ENCODE peak calls at places on chromosomes 7 and 10, in ten cellular contexts. J is tibial nerve, L is lung, A is WTC11, T is ovary, E is heart left ventricle, C is HFF-Myc, O is MCF 10A, Y is neural crest cell, B is CD14-positive monocyte. U is an unnamed sample.

GRCh38 chr7:105030447-105030846 is 16.4 kb downstream of the KMT2E start:
- DNase-seq in L (no peak), A (no peak), T (no peak), C (no peak), J (no peak), B (no peak), O (no peak), E (no peak), Y (no peak), U (no peak)

GRCh38 chr7:34760271-34760670 is 102.3 kb downstream of the NPSR1 start:
- DNase-seq in Y (no peak), B (no peak), A (no peak), J (no peak), L (no peak), T (no peak), E (no peak), C (no peak), O (no peak), U (no peak)

GRCh38 chr10:117860823-117861222 is 185.9 kb downstream of the RAB11FIP2 start:
- DNase-seq in O (peak), J (no peak), E (no peak), T (no peak), C (peak), A (no peak), L (no peak), B (no peak), Y (no peak), U (no peak)

GRCh38 chr7:21028186-21028989 is 241.7 kb upstream of the SP8 start:
- DNase-seq in E (no peak), C (no peak), L (no peak), J (no peak), Y (peak), A (peak), T (no peak), O (peak), B (no peak), U (peak)

GRCh38 chr10:73407495-73407894 is 6.4 kb downstream of the ANXA7 start:
- DNase-seq in A (no peak), Y (no peak), J (no peak), L (no peak), E (no peak), B (no peak), T (no peak), C (no peak), O (no peak), U (no peak)

GRCh38 chr10:22309180-22310000 is 6.8 kb upstream of the COMMD3 start:
- DNase-seq in Y (no peak), O (no peak), J (no peak), L (no peak), A (no peak), E (no peak), T (no peak), B (no peak), C (no peak), U (no peak)

GRCh38 chr10:83819609-83820008 is 319.7 kb upstream of the GHITM start:
- DNase-seq in A (no peak), O (no peak), Y (no peak), C (no peak), B (no peak), T (no peak), E (no peak), J (no peak), L (no peak), U (no peak)

GRCh38 chr10:81564143-81564542 is 310.9 kb upstream of the NRG3 start:
- DNase-seq in E (no peak), A (no peak), L (no peak), O (no peak), C (no peak), Y (no peak), B (no peak), T (no peak), J (no peak), U (no peak)

GRCh38 chr10:128868481-128868880 is 598.6 kb upstream of the MGMT start:
- DNase-seq in T (no peak), A (no peak), L (peak), O (no peak), C (no peak), Y (no peak), E (no peak), J (no peak), B (no peak), U (no peak)

GRCh38 chr10:70786799-70787415 is 1.7 kb upstream of the TBATA start:
- DNase-seq in C (no peak), O (peak), Y (no peak), J (no peak), L (no peak), T (no peak), A (no peak), E (no peak), B (no peak), U (no peak)

GRCh38 chr10:97278491-97278989 is 13.9 kb downstream of the ARHGAP19 start:
- DNase-seq in E (no peak), B (no peak), C (peak), L (no peak), Y (no peak), O (peak), T (no peak), A (no peak), J (no peak), U (no peak)

GRCh38 chr7:2326960-2327359 is 12.7 kb upstream of the SNX8 start:
- DNase-seq in L (no peak), Y (no peak), O (no peak), C (no peak), A (no peak), B (no peak), J (no peak), E (peak), T (no peak), U (no peak)

GRCh38 chr7:79050592-79050991 is 402.9 kb downstream of the MAGI2 start:
- DNase-seq in L (no peak), C (no peak), O (peak), E (no peak), B (no peak), J (no peak), Y (no peak), T (peak), A (no peak), U (no peak)

GRCh38 chr10:133257489-133258065 is 19.1 kb downstream of the ADAM8 start:
- DNase-seq in T (peak), Y (no peak), J (peak), E (peak), L (peak), O (peak), B (no peak), C (no peak), A (peak), U (peak)

GRCh38 chr10:20314431-20314830 is 498.2 kb downstream of the PLXDC2 start:
- DNase-seq in T (no peak), Y (no peak), O (no peak), C (no peak), A (no peak), J (no peak), E (no peak), L (no peak), B (no peak), U (no peak)

GRCh38 chr7:19397917-19398316 is 252.7 kb upstream of the FERD3L start:
- DNase-seq in L (no peak), C (no peak), B (no peak), J (no peak), O (no peak), A (no peak), T (no peak), Y (no peak), E (no peak), U (no peak)

GRCh38 chr10:97683556-97684357 is 3.3 kb downstream of the AVPI1 start:
- DNase-seq in L (no peak), O (peak), A (no peak), C (no peak), B (no peak), E (no peak), J (no peak), T (no peak), Y (no peak), U (no peak)

GRCh38 chr7:157309990-157310668 is 26.7 kb upstream of the DNAJB6 start:
- DNase-seq in L (no peak), E (no peak), J (no peak), T (no peak), B (no peak), O (peak), Y (no peak), A (peak), C (peak), U (no peak)

GRCh38 chr7:114141415-114141814 is 222.6 kb upstream of the PPP1R3A start:
- DNase-seq in O (peak), T (no peak), L (no peak), Y (no peak), E (no peak), A (no peak), B (no peak), J (no peak), C (peak), U (no peak)

GRCh38 chr7:46131916-46132795 is 211.1 kb upstream of the IGFBP3 start:
- DNase-seq in T (no peak), B (no peak), L (no peak), Y (no peak), O (peak), C (no peak), E (no peak), J (no peak), A (peak), U (peak)

GRCh38 chr7:123303926-123304325 is 104.2 kb upstream of the SLC13A1 start:
- DNase-seq in J (no peak), T (no peak), B (no peak), A (no peak), Y (no peak), C (no peak), O (no peak), E (no peak), L (no peak), U (no peak)

GRCh38 chr10:32072025-32072787 is 16.0 kb upstream of the KIF5B start:
- DNase-seq in B (no peak), Y (no peak), C (no peak), E (no peak), O (no peak), J (no peak), L (no peak), A (no peak), T (no peak), U (no peak)

GRCh38 chr10:42970451-42971250 is 106.2 kb upstream of the RET start:
- DNase-seq in J (no peak), Y (no peak), O (no peak), C (no peak), L (no peak), E (no peak), B (peak), T (no peak), A (peak), U (no peak)

GRCh38 chr7:77651544-77652162 is 44.6 kb upstream of the RSBN1L start:
- DNase-seq in L (no peak), Y (peak), T (no peak), A (no peak), C (no peak), B (no peak), J (no peak), E (no peak), O (peak), U (peak)

GRCh38 chr10:21617267-21617666 is 83.2 kb downstream of the MLLT10 start:
- DNase-seq in Y (no peak), E (no peak), J (no peak), L (no peak), O (peak), A (no peak), B (no peak), C (no peak), T (no peak), U (no peak)

GRCh38 chr10:31929986-31930675 is 1.5 kb upstream of the ARHGAP12 start:
- DNase-seq in O (no peak), J (no peak), Y (no peak), L (no peak), C (no peak), A (no peak), E (no peak), B (no peak), T (no peak), U (no peak)

GRCh38 chr10:124521429-124521871 is 59.8 kb downstream of the LHPP start:
- DNase-seq in L (no peak), O (no peak), E (no peak), B (peak), J (no peak), T (no peak), C (no peak), Y (no peak), A (no peak), U (no peak)

GRCh38 chr7:131145770-131146169 is 181.9 kb upstream of the MKLN1 start:
- DNase-seq in E (no peak), A (no peak), L (no peak), Y (no peak), O (no peak), T (no peak), B (no peak), C (no peak), J (no peak), U (no peak)

GRCh38 chr10:51666476-51666875 is 32.9 kb downstream of the CSTF2T start:
- DNase-seq in T (no peak), Y (no peak), E (no peak), O (no peak), C (no peak), B (no peak), L (no peak), J (no peak), A (no peak), U (no peak)

GRCh38 chr7:94338921-94339371 is 55.7 kb upstream of the COL1A2 start:
- DNase-seq in T (no peak), Y (no peak), B (no peak), J (no peak), A (no peak), L (no peak), E (no peak), C (no peak), O (peak), U (no peak)

GRCh38 chr10:102650655-102651454 is 6.6 kb downstream of the TRIM8 start:
- DNase-seq in J (no peak), Y (no peak), C (no peak), O (no peak), E (no peak), L (no peak), T (no peak), A (no peak), B (no peak), U (no peak)

GRCh38 chr7:1883834-1884582 is 213.9 kb downstream of the ELFN1 start:
- DNase-seq in E (peak), A (peak), B (no peak), O (no peak), C (no peak), J (no peak), L (no peak), T (no peak), Y (no peak), U (no peak)

GRCh38 chr10:102394801-102395676 is 466 bp upstream of the NFKB2 start:
- DNase-seq in O (peak), T (peak), J (peak), Y (peak), C (no peak), L (peak), E (peak), B (peak), A (peak), U (peak)

GRCh38 chr10:89591111-89591795 is 53.8 kb downstream of the PANK1 start:
- DNase-seq in E (peak), T (peak), B (no peak), O (no peak), C (peak), A (no peak), Y (no peak), L (no peak), J (no peak), U (no peak)

GRCh38 chr10:37732685-37733084 is 124.7 kb downstream of the ZNF248 start:
- DNase-seq in A (no peak), Y (no peak), B (no peak), T (no peak), E (no peak), O (no peak), C (no peak), J (no peak), L (no peak), U (no peak)

GRCh38 chr7:3033136-3033535 is 10.5 kb downstream of the CARD11 start:
- DNase-seq in B (no peak), E (no peak), J (no peak), Y (no peak), T (no peak), A (no peak), C (no peak), O (no peak), L (no peak), U (no peak)

GRCh38 chr7:44618754-44619153 is 12.3 kb downstream of the OGDH start:
- DNase-seq in C (no peak), T (no peak), A (no peak), B (no peak), O (no peak), Y (no peak), E (no peak), L (no peak), J (no peak), U (no peak)

GRCh38 chr7:7002416-7003062 is 176.5 kb upstream of the CCZ1B start:
- DNase-seq in A (peak), E (no peak), L (no peak), C (no peak), Y (no peak), T (no peak), B (no peak), O (no peak), J (no peak), U (no peak)

DNA sequence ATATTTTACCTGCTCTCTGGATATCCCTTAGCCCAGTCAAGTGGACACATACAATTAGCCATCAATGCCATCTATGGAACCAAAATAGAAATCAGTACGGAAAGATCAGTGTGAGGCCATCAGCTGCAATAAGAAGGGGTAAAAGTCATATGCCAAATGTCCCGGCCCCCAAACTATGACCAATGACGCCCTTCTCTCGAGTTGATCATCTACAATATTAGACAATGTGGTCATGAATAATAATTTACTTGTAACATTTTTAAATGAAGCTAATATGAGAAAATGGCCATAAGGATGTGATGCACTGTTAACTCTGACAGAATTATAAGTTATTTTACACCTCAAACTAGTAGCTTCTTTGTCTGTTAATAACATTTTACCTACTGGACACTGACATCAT is 589.0 kb downstream of the POM121L12 start:
- DNase-seq in E (no peak), Y (no peak), A (no peak), T (no peak), O (no peak), C (no peak), L (no peak), J (no peak), B (no peak), U (no peak)
- TF ChIP-seq CTCF in E (no peak), Y (no peak), A (no peak), T (no peak), O (no peak), C (no peak), L (no peak), J (no peak), B (no peak), U (no peak)

GRCh38 chr7:139889186-139889871 is 60.3 kb downstream of the TBXAS1 start:
- DNase-seq in A (no peak), T (no peak), J (no peak), L (no peak), O (peak), C (no peak), B (no peak), E (no peak), Y (no peak), U (no peak)
- TF ChIP-seq CTCF in A (no peak), T (no peak), J (no peak), L (no peak), O (no peak), C (no peak), B (no peak), E (no peak), Y (no peak), U (no peak)

GRCh38 chr10:103712898-103713498 is 142.4 kb downstream of the SH3PXD2A start:
- DNase-seq in O (peak), Y (peak), C (peak), E (peak), T (peak), J (peak), L (peak), A (peak), B (peak), U (peak)

GRCh38 chr10:103710490-103710889 is 144.9 kb downstream of the SH3PXD2A start:
- DNase-seq in Y (no peak), T (no peak), O (no peak), C (no peak), A (no peak), E (no peak), L (no peak), B (no peak), J (no peak), U (no peak)

GRCh38 chr10:103712146-103712545 is 143.2 kb downstream of the SH3PXD2A start:
- DNase-seq in L (no peak), T (no peak), J (no peak), C (no peak), Y (no peak), E (no peak), A (no peak), O (no peak), B (no peak), U (no peak)

GRCh38 chr10:103709341-103709920 is 145.9 kb downstream of the SH3PXD2A start:
- DNase-seq in B (no peak), O (peak), A (no peak), T (no peak), Y (no peak), J (no peak), L (no peak), E (no peak), C (no peak), U (no peak)

DNA sequence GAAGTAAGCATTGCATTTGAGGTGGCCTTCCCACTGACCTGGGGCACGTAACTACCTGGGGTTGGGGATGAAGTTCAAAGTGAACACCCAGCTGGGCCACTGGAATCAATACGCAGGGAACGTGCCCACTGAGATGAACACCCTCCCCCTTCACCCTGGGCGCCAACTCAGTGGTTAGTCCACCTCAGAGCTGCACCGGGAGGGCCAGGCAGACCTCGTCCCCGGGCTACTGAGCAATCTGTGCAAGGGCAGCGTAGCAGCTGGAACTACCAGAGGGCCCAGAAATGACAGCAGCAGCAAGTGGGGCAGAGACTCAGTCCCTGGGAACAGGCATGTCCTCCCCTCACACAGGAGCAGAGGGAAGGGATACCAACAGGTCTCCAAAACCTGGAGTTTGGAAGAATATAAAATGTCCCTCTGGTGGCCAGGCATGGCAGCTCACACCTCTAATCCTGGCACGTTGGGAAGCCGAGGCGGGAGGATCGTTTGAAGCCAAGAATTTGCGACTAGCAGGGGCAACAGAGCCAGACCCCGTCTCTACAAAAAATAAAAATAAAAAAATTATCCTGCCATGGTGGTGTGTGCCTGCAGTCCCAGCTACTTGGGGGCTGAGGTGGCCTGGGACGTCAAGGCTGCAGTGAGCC is 143.9 kb downstream of the SH3PXD2A start:
- DNase-seq in A (peak), Y (no peak), J (no peak), O (no peak), T (no peak), L (no peak), C (no peak), E (no peak), B (no peak), U (no peak)
- TF ChIP-seq CTCF in A (peak), Y (peak), J (peak), O (no peak), T (peak), L (no peak), C (peak), E (no peak), B (no peak), U (peak)

DNA sequence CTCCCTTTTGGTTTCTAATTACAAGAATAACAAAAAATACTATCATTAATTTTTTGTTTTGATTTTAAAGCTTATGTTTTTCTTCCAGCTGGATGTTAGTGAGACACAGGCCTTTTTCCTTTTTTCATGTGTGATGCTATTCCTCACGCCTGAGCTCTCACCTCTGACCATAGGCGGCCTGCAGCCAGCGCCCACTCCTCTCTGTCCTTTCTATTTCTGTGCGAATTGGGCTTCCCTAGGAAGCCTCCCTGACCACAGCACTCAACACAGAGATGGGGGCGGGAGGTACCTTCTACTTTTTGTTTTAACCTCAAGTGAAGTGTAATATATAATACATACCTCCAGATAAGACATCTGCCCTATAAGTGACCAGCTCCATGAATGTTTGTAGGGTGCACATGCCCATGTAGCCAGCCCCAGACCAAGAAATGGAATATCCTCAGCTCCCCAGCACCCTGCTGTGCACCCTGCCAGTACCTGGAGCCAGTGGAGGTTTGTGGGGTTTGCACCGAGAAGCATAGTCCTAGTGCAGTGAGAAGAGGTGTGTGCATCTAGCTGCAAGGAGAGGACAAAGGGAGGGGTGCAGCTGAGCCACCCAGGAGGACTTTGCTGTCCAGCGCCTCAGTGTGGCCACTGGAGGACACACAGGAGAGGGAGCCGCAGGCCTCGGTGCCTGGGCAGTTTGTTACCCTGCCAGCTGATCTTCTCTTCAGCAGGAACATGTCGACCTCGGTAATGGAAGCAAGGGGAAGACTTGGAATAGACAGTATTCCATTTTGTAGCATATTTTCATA is 38.5 kb downstream of the BNIP3 start:
- DNase-seq in C (no peak), A (peak), Y (no peak), B (no peak), E (peak), T (peak), O (peak), L (no peak), J (no peak), U (peak)
- TF ChIP-seq CTCF in C (peak), A (no peak), Y (peak), B (peak), E (peak), T (peak), O (no peak), L (no peak), J (no peak), U (peak)